ENCODE peak calls at places on chromosome 17, in ten cellular contexts. One of them, this sample, is unnamed. For H3K27me3 and H3K36me3, the result is how much of the 10 kb centered on the place peaks cover.

GRCh38 chr17:74491645-74492044 is 25.2 kb downstream of the CD300A start:
- DNase-seq in hepatocyte: no peak
- DNase-seq in sigmoid colon: no peak
- DNase-seq in left lung: no peak
- DNase-seq in CD8-positive, alpha-beta T cell: no peak
- DNase-seq in iPS DF 6.9: no peak
- DNase-seq in brain microvascular endothelial cell: no peak
- DNase-seq in bronchial epithelial cell: no peak
- DNase-seq in tibial nerve: no peak
- DNase-seq in ascending aorta: peak
- DNase-seq in this sample: no peak

GRCh38 chr17:57535652-57536018 is 209.5 kb downstream of the CCDC182 start:
- DNase-seq in sigmoid colon: no peak
- DNase-seq in CD8-positive, alpha-beta T cell: no peak
- DNase-seq in bronchial epithelial cell: no peak
- DNase-seq in tibial nerve: no peak
- DNase-seq in ascending aorta: no peak
- DNase-seq in iPS DF 6.9: no peak
- DNase-seq in left lung: no peak
- DNase-seq in brain microvascular endothelial cell: no peak
- DNase-seq in hepatocyte: no peak
- DNase-seq in this sample: no peak

GRCh38 chr17:74380086-74380958 is 13.0 kb downstream of the GPR142 start:
- DNase-seq in iPS DF 6.9: no peak
- DNase-seq in hepatocyte: peak
- DNase-seq in bronchial epithelial cell: peak
- DNase-seq in sigmoid colon: no peak
- DNase-seq in CD8-positive, alpha-beta T cell: no peak
- DNase-seq in tibial nerve: no peak
- DNase-seq in brain microvascular endothelial cell: no peak
- DNase-seq in left lung: no peak
- DNase-seq in ascending aorta: no peak
- DNase-seq in this sample: peak

GRCh38 chr17:53822764-53823163 is at the start of gene KIF2B:
- DNase-seq in left lung: peak
- DNase-seq in CD8-positive, alpha-beta T cell: no peak
- DNase-seq in bronchial epithelial cell: no peak
- DNase-seq in sigmoid colon: no peak
- DNase-seq in brain microvascular endothelial cell: no peak
- DNase-seq in ascending aorta: no peak
- DNase-seq in hepatocyte: no peak
- DNase-seq in iPS DF 6.9: no peak
- DNase-seq in tibial nerve: no peak
- DNase-seq in this sample: no peak

GRCh38 chr17:37116802-37117201 is 168.0 kb downstream of the AATF start:
- DNase-seq in CD8-positive, alpha-beta T cell: no peak
- DNase-seq in hepatocyte: no peak
- DNase-seq in bronchial epithelial cell: no peak
- DNase-seq in iPS DF 6.9: no peak
- DNase-seq in left lung: no peak
- DNase-seq in sigmoid colon: no peak
- DNase-seq in brain microvascular endothelial cell: no peak
- DNase-seq in ascending aorta: no peak
- DNase-seq in tibial nerve: no peak
- DNase-seq in this sample: peak

GRCh38 chr17:11980813-11981212 is 16.5 kb downstream of the ZNF18 start:
- DNase-seq in left lung: no peak
- DNase-seq in ascending aorta: no peak
- DNase-seq in iPS DF 6.9: no peak
- DNase-seq in sigmoid colon: no peak
- DNase-seq in tibial nerve: no peak
- DNase-seq in bronchial epithelial cell: peak
- DNase-seq in brain microvascular endothelial cell: peak
- DNase-seq in CD8-positive, alpha-beta T cell: no peak
- DNase-seq in hepatocyte: no peak
- DNase-seq in this sample: no peak

GRCh38 chr17:2455956-2456355 is 55.1 kb upstream of the MNT start:
- DNase-seq in iPS DF 6.9: no peak
- DNase-seq in CD8-positive, alpha-beta T cell: no peak
- DNase-seq in hepatocyte: no peak
- DNase-seq in left lung: no peak
- DNase-seq in ascending aorta: no peak
- DNase-seq in brain microvascular endothelial cell: no peak
- DNase-seq in sigmoid colon: no peak
- DNase-seq in bronchial epithelial cell: no peak
- DNase-seq in tibial nerve: no peak
- DNase-seq in this sample: no peak

GRCh38 chr17:73388578-73388905 is 76.7 kb upstream of the CDC42EP4 start:
- DNase-seq in sigmoid colon: no peak
- DNase-seq in CD8-positive, alpha-beta T cell: no peak
- DNase-seq in left lung: no peak
- DNase-seq in iPS DF 6.9: no peak
- DNase-seq in ascending aorta: no peak
- DNase-seq in hepatocyte: no peak
- DNase-seq in bronchial epithelial cell: no peak
- DNase-seq in tibial nerve: no peak
- DNase-seq in brain microvascular endothelial cell: no peak
- DNase-seq in this sample: no peak

GRCh38 chr17:75416006-75416405 is 10.5 kb upstream of the GRB2 start:
- DNase-seq in bronchial epithelial cell: no peak
- DNase-seq in left lung: no peak
- DNase-seq in sigmoid colon: no peak
- DNase-seq in brain microvascular endothelial cell: no peak
- DNase-seq in hepatocyte: no peak
- DNase-seq in CD8-positive, alpha-beta T cell: no peak
- DNase-seq in iPS DF 6.9: no peak
- DNase-seq in ascending aorta: no peak
- DNase-seq in tibial nerve: no peak
- DNase-seq in this sample: no peak

GRCh38 chr17:3004150-3004801 is 59.1 kb downstream of the OR1D5 start:
- DNase-seq in iPS DF 6.9: no peak
- DNase-seq in sigmoid colon: peak
- DNase-seq in CD8-positive, alpha-beta T cell: peak
- DNase-seq in left lung: peak
- DNase-seq in bronchial epithelial cell: peak
- DNase-seq in ascending aorta: peak
- DNase-seq in hepatocyte: peak
- DNase-seq in brain microvascular endothelial cell: peak
- DNase-seq in tibial nerve: peak
- DNase-seq in this sample: peak

GRCh38 chr17:1039511-1040215 is 42.7 kb downstream of the TIMM22 start:
- DNase-seq in sigmoid colon: peak
- DNase-seq in hepatocyte: no peak
- DNase-seq in tibial nerve: peak
- DNase-seq in ascending aorta: peak
- DNase-seq in brain microvascular endothelial cell: no peak
- DNase-seq in iPS DF 6.9: no peak
- DNase-seq in left lung: peak
- DNase-seq in bronchial epithelial cell: no peak
- DNase-seq in CD8-positive, alpha-beta T cell: no peak
- DNase-seq in this sample: peak

GRCh38 chr17:27495460-27495859 is 39.2 kb downstream of the KSR1 start:
- DNase-seq in CD8-positive, alpha-beta T cell: no peak
- DNase-seq in left lung: no peak
- DNase-seq in sigmoid colon: no peak
- DNase-seq in brain microvascular endothelial cell: no peak
- DNase-seq in hepatocyte: no peak
- DNase-seq in bronchial epithelial cell: no peak
- DNase-seq in ascending aorta: no peak
- DNase-seq in iPS DF 6.9: no peak
- DNase-seq in tibial nerve: no peak
- DNase-seq in this sample: no peak

GRCh38 chr17:76034433-76035185 is 7.5 kb upstream of the EVPL start:
- DNase-seq in left lung: peak
- DNase-seq in iPS DF 6.9: no peak
- DNase-seq in CD8-positive, alpha-beta T cell: no peak
- DNase-seq in hepatocyte: no peak
- DNase-seq in tibial nerve: no peak
- DNase-seq in brain microvascular endothelial cell: no peak
- DNase-seq in sigmoid colon: no peak
- DNase-seq in bronchial epithelial cell: no peak
- DNase-seq in ascending aorta: no peak
- DNase-seq in this sample: no peak

GRCh38 chr17:60586288-60586974 is 13.6 kb upstream of the PPM1D start:
- DNase-seq in brain microvascular endothelial cell: no peak
- DNase-seq in bronchial epithelial cell: no peak
- DNase-seq in hepatocyte: peak
- DNase-seq in left lung: no peak
- DNase-seq in CD8-positive, alpha-beta T cell: no peak
- DNase-seq in ascending aorta: no peak
- DNase-seq in iPS DF 6.9: no peak
- DNase-seq in tibial nerve: no peak
- DNase-seq in sigmoid colon: no peak
- DNase-seq in this sample: peak

GRCh38 chr17:2893422-2893914 is 97.2 kb downstream of the RAP1GAP2 start:
- DNase-seq in brain microvascular endothelial cell: no peak
- DNase-seq in hepatocyte: no peak
- DNase-seq in CD8-positive, alpha-beta T cell: no peak
- DNase-seq in sigmoid colon: no peak
- DNase-seq in ascending aorta: no peak
- DNase-seq in tibial nerve: no peak
- DNase-seq in left lung: no peak
- DNase-seq in bronchial epithelial cell: peak
- DNase-seq in iPS DF 6.9: no peak
- DNase-seq in this sample: peak

GRCh38 chr17:79215631-79216030 is 141.0 kb downstream of the ENGASE start:
- DNase-seq in iPS DF 6.9: no peak
- DNase-seq in ascending aorta: no peak
- DNase-seq in bronchial epithelial cell: no peak
- DNase-seq in left lung: no peak
- DNase-seq in tibial nerve: no peak
- DNase-seq in sigmoid colon: no peak
- DNase-seq in CD8-positive, alpha-beta T cell: no peak
- DNase-seq in hepatocyte: no peak
- DNase-seq in brain microvascular endothelial cell: no peak
- DNase-seq in this sample: no peak
- H3K27me3 ChIP-seq in iPS DF 6.9: under half
- H3K27me3 ChIP-seq in ascending aorta: under half
- H3K27me3 ChIP-seq in bronchial epithelial cell: under half
- H3K27me3 ChIP-seq in left lung: under half
- H3K27me3 ChIP-seq in tibial nerve: half or more
- H3K27me3 ChIP-seq in sigmoid colon: under half
- H3K27me3 ChIP-seq in CD8-positive, alpha-beta T cell: under half
- H3K27me3 ChIP-seq in hepatocyte: under half
- H3K27me3 ChIP-seq in brain microvascular endothelial cell: under half
- H3K27me3 ChIP-seq in this sample: under half

DNA sequence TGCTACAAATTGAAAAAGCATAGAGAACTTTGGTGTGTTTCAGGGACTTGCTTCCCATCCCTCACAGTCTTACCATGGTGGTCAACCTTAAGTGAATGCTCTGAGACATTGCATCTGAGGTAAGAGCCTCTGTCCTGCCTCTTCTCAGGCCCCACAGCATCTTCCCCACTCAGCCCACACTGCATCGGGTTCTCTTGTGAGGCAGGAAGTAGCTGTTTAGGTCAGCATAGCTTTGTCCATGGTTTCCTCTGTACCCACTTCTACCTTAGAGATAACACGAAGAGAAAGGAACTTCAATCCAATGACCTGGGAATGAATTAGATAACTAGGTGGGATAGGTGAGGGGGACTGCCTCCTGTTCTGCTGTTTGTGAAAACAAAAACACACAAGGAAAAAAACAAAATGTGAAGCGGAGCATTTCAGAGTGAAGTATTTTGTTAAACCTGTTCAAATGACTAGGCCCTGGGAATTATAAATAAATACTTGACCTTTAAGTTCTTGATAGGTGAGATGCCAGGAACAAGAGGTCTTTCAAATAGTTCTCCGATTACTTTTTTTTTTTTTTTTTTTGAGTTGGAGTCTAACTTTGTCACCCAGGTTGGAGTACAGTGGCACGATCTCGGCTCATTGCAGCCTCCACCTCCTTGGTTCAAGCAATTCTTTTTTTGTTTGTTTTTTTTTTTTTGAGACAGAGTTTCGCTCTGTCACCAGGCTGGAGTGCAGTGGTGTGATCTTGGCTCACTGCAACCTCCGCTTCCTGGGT is 17.7 kb downstream of the SOCS7 start:
- DNase-seq in tibial nerve: no peak
- DNase-seq in left lung: no peak
- DNase-seq in ascending aorta: no peak
- DNase-seq in iPS DF 6.9: no peak
- DNase-seq in sigmoid colon: no peak
- DNase-seq in hepatocyte: no peak
- DNase-seq in bronchial epithelial cell: no peak
- DNase-seq in brain microvascular endothelial cell: no peak
- DNase-seq in CD8-positive, alpha-beta T cell: no peak
- DNase-seq in this sample: no peak
- H3K36me3 ChIP-seq in tibial nerve: half or more
- H3K36me3 ChIP-seq in left lung: half or more
- H3K36me3 ChIP-seq in ascending aorta: half or more
- H3K36me3 ChIP-seq in iPS DF 6.9: under half
- H3K36me3 ChIP-seq in sigmoid colon: under half
- H3K36me3 ChIP-seq in hepatocyte: under half
- H3K36me3 ChIP-seq in bronchial epithelial cell: under half
- H3K36me3 ChIP-seq in brain microvascular endothelial cell: under half
- H3K36me3 ChIP-seq in CD8-positive, alpha-beta T cell: under half
- H3K36me3 ChIP-seq in this sample: under half

GRCh38 chr17:48604770-48605329 is at the start of gene HOXB6:
- DNase-seq in tibial nerve: no peak
- DNase-seq in bronchial epithelial cell: no peak
- DNase-seq in left lung: no peak
- DNase-seq in hepatocyte: peak
- DNase-seq in sigmoid colon: no peak
- DNase-seq in CD8-positive, alpha-beta T cell: no peak
- DNase-seq in brain microvascular endothelial cell: no peak
- DNase-seq in iPS DF 6.9: no peak
- DNase-seq in ascending aorta: peak
- DNase-seq in this sample: no peak
- H3K27me3 ChIP-seq in tibial nerve: half or more
- H3K27me3 ChIP-seq in bronchial epithelial cell: half or more
- H3K27me3 ChIP-seq in left lung: half or more
- H3K27me3 ChIP-seq in hepatocyte: half or more
- H3K27me3 ChIP-seq in sigmoid colon: under half
- H3K27me3 ChIP-seq in CD8-positive, alpha-beta T cell: under half
- H3K27me3 ChIP-seq in brain microvascular endothelial cell: half or more
- H3K27me3 ChIP-seq in iPS DF 6.9: half or more
- H3K27me3 ChIP-seq in ascending aorta: under half
- H3K27me3 ChIP-seq in this sample: half or more

DNA sequence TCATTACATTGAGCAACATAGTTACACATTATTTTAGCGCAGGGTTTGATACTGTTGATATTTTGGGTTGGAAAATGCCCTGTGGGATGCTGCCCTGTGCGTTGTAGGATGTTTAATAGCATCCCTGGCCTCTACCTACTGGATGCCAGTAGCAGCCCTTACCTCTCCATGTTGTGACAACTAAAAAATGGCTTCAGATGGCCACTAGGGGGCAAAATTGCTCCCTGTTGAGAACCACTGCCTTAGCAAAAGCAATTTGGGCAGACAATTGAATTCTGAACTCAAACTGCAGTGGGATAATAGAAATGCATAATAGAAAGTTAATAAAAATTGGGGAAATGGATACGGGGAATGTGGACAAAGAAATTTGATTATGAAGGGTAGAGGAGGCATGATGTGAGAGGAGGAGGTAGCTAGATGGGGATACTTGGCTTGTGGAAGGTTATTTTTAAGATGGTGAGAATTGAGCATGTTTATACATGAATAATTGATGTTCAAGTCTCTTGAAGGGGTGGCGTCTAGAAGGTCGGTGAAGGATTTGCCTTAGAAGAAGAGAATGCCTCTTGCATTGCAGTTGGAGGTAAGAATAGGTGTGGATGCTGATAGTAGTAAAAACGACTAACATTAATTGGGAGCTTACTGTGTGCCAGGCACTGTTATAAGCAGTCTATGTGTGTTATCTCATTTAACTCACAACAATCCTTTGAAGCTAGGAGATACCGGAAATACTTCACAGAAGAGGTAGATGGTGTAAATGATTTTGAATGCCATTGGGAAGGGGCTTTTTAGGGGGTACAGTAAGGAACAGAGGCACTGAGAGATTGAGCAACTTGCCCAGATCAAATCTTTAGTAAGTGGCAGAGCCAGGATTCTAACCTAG is 19.0 kb downstream of the HEATR9 start:
- DNase-seq in iPS DF 6.9: peak
- DNase-seq in CD8-positive, alpha-beta T cell: peak
- DNase-seq in brain microvascular endothelial cell: peak
- DNase-seq in tibial nerve: peak
- DNase-seq in ascending aorta: no peak
- DNase-seq in sigmoid colon: no peak
- DNase-seq in hepatocyte: peak
- DNase-seq in bronchial epithelial cell: peak
- DNase-seq in left lung: no peak
- DNase-seq in this sample: peak
- H3K36me3 ChIP-seq in iPS DF 6.9: under half
- H3K36me3 ChIP-seq in CD8-positive, alpha-beta T cell: under half
- H3K36me3 ChIP-seq in brain microvascular endothelial cell: under half
- H3K36me3 ChIP-seq in tibial nerve: half or more
- H3K36me3 ChIP-seq in ascending aorta: half or more
- H3K36me3 ChIP-seq in sigmoid colon: under half
- H3K36me3 ChIP-seq in hepatocyte: under half
- H3K36me3 ChIP-seq in bronchial epithelial cell: under half
- H3K36me3 ChIP-seq in left lung: half or more
- H3K36me3 ChIP-seq in this sample: under half